ENCODE peak calls at places on chromosomes 2 and 18, in five cellular contexts. B is neural progenitor cell, R is fibroblast of pulmonary artery, F is RWPE2, L is IMR-90. O is an unnamed sample.

GRCh38 chr2:190477563-190478454 is 56.7 kb downstream of the NEMP2 start:
- DNase-seq in L (peak), F (no peak), B (no peak), R (no peak), O (peak)

GRCh38 chr2:238942080-238942761 is 94.3 kb downstream of the TWIST2 start:
- DNase-seq in L (no peak), B (no peak), R (no peak), F (no peak), O (no peak)

GRCh38 chr2:215370116-215370965 is 58.5 kb downstream of the ATIC start:
- DNase-seq in F (no peak), L (no peak), R (peak), B (no peak), O (peak)

GRCh38 chr2:112939425-112939824 is 28.5 kb downstream of the IL37 start:
- DNase-seq in L (no peak), F (no peak), R (no peak), B (no peak), O (no peak)

GRCh38 chr2:187008111-187008510 is 159.1 kb upstream of the ZSWIM2 start:
- DNase-seq in F (no peak), R (peak), L (peak), B (no peak), O (peak)

GRCh38 chr18:43161528-43161927 is 46.0 kb upstream of the RIT2 start:
- DNase-seq in R (peak), B (no peak), L (peak), F (no peak), O (peak)

GRCh38 chr2:168119519-168120141 is 127.8 kb downstream of the STK39 start:
- DNase-seq in B (peak), R (peak), L (peak), F (no peak), O (peak)

GRCh38 chr18:8052237-8052701 is 485.2 kb downstream of the PTPRM start:
- DNase-seq in F (no peak), R (peak), B (no peak), L (peak), O (peak)

GRCh38 chr2:217650716-217651360 is 352.0 kb downstream of the TNS1 start:
- DNase-seq in L (peak), F (no peak), B (peak), R (peak), O (peak)

GRCh38 chr2:41782306-41783158 is 265.3 kb upstream of the PKDCC start:
- DNase-seq in B (peak), F (no peak), R (peak), L (peak), O (peak)

GRCh38 chr2:10335046-10335840 is 32.5 kb downstream of the HPCAL1 start:
- DNase-seq in F (no peak), R (no peak), B (no peak), L (no peak), O (no peak)

GRCh38 chr2:142824756-142825155 is 52.7 kb upstream of the KYNU start:
- DNase-seq in B (no peak), L (peak), F (no peak), R (no peak), O (no peak)

GRCh38 chr2:23630111-23630480 is 245.1 kb downstream of the KLHL29 start:
- DNase-seq in R (no peak), B (no peak), L (no peak), F (no peak), O (no peak)

GRCh38 chr2:105926960-105927678 is 182.4 kb downstream of the NCK2 start:
- DNase-seq in B (no peak), R (no peak), F (no peak), L (no peak), O (no peak)

GRCh38 chr18:22703883-22704626 is 229.1 kb upstream of the RBBP8 start:
- DNase-seq in L (peak), R (peak), B (peak), F (no peak), O (peak)

GRCh38 chr2:109516445-109517117 is 97.2 kb downstream of the SEPTIN10 start:
- DNase-seq in F (no peak), L (peak), R (peak), B (peak), O (no peak)

GRCh38 chr2:105431367-105432088 is 32.7 kb upstream of the FHL2 start:
- DNase-seq in L (peak), F (no peak), B (no peak), R (peak), O (no peak)

GRCh38 chr2:158973511-158973956 is 5.1 kb downstream of the TANC1 start:
- DNase-seq in F (no peak), B (no peak), R (no peak), L (peak), O (peak)

GRCh38 chr2:127700527-127701192 is 637 bp upstream of the SFT2D3 start:
- DNase-seq in B (peak), L (no peak), R (no peak), F (no peak), O (no peak)

GRCh38 chr2:19942199-19942598 is 40.4 kb upstream of the TTC32 start:
- DNase-seq in R (peak), F (no peak), B (no peak), L (no peak), O (no peak)

GRCh38 chr18:50558157-50558556 is 1.7 kb upstream of the MAPK4 start:
- DNase-seq in B (no peak), L (no peak), R (no peak), F (no peak), O (no peak)

GRCh38 chr2:70391988-70392387 is 90.1 kb upstream of the FAM136A start:
- DNase-seq in L (peak), F (no peak), B (no peak), R (no peak), O (no peak)

GRCh38 chr2:34266908-34267697 is 668.0 kb upstream of the FAM98A start:
- DNase-seq in B (no peak), F (no peak), R (no peak), L (no peak), O (no peak)

GRCh38 chr18:36850527-36851201 is 21.7 kb downstream of the KIAA1328 start:
- DNase-seq in R (peak), F (no peak), B (no peak), L (peak), O (peak)

GRCh38 chr2:97908208-97908676 is 87.5 kb downstream of the TMEM131 start:
- DNase-seq in R (no peak), F (no peak), L (no peak), B (no peak), O (no peak)

GRCh38 chr2:66443977-66444855 is 9.3 kb downstream of the MEIS1 start:
- DNase-seq in R (peak), L (peak), B (peak), F (no peak), O (peak)

GRCh38 chr18:69567813-69568488 is 167.3 kb downstream of the DOK6 start:
- DNase-seq in F (no peak), L (no peak), R (peak), B (peak), O (no peak)

GRCh38 chr2:235523021-235523420 is 29.2 kb downstream of the AGAP1 start:
- DNase-seq in L (no peak), R (no peak), B (no peak), F (no peak), O (no peak)

GRCh38 chr2:8475349-8476045 is 206.4 kb upstream of the ID2 start:
- DNase-seq in L (no peak), F (no peak), R (no peak), B (peak), O (no peak)

GRCh38 chr2:176270100-176270750 is 983 bp downstream of the MTX2 start:
- DNase-seq in L (peak), F (no peak), R (no peak), B (no peak), O (no peak)

GRCh38 chr2:176272870-176273269 is 3.6 kb downstream of the MTX2 start:
- DNase-seq in L (no peak), B (no peak), R (no peak), F (no peak), O (no peak)

GRCh38 chr2:176268976-176269318 is 295 bp upstream of the MTX2 start:
- DNase-seq in R (no peak), L (no peak), B (no peak), F (no peak), O (no peak)

DNA sequence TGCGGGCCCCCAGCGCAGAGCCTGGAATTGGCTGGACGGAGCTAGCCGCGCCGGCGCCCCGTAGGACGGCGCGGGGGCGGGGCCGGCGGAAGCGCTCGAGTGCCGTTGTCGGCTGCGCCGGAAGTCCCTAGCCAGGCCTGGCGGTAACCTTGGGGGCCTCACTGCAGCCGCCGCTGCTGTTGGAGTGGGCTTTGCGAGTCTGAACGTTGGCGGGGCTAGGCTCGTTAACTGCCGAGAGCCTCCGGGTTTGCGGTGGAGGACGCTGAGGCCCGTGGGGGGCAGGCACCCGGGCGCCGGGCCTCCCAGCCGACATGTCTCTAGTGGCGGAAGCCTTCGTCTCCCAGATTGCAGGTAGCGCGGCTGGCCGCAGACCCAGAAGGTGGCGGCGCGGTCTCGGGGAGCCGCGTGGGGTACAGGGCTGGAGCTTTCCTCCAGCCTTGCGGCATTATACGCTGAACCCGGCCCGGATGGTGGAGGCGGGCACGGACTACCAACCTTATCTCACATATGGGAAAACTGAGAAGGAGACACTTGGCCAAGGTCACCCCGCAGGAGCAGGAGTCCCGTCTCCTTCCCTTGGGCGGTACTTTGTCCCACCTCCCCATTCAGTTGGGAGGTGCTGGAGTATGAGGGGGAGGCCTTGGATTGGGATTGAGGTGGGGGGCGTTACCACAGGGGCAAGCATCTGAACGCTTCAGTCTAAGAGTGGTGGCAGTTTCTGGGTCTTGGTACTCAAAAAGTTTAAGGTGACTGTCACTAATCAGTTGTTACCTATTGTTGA is at the start of gene MTX2:
- DNase-seq in B (peak), F (peak), L (peak), R (peak), O (peak)
- TF ChIP-seq CTCF in B (peak), F (no peak), L (no peak), R (no peak), O (no peak)

GRCh38 chr18:13176847-13177246 is 41.7 kb upstream of the LDLRAD4 start:
- DNase-seq in L (no peak), B (no peak), R (no peak), F (no peak), O (no peak)

GRCh38 chr18:13175754-13176210 is 42.8 kb upstream of the LDLRAD4 start:
- DNase-seq in F (no peak), R (no peak), B (no peak), L (no peak), O (no peak)

GRCh38 chr18:13178197-13178596 is 40.4 kb upstream of the LDLRAD4 start:
- DNase-seq in R (no peak), B (no peak), L (no peak), F (no peak), O (no peak)

GRCh38 chr18:13175266-13175665 is 43.3 kb upstream of the LDLRAD4 start:
- DNase-seq in F (no peak), L (no peak), R (no peak), B (no peak), O (no peak)

DNA sequence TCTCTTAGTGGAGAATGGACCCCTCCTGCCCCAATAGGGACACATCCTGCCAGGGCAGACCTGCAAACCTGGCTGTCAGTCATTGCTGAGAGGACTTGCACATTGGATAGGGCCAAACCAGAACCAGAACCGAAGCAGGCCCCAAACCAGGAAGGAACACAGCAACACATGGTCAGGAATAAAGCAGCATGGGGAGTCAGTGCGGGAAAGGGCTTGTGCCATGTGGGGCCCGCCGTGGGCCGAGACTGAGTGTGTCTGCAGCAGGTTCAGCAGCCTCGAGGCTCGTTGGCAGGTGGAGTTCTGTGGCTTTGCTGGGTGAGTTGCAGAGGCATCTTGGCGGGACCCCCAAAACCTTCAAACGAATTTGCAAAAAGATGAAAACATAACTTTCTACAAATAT is 45.0 kb upstream of the LDLRAD4 start:
- DNase-seq in L (no peak), B (no peak), F (no peak), R (no peak), O (no peak)
- H3K4me3 ChIP-seq in L (no peak), B (no peak), F (no peak), R (no peak), O (no peak)

GRCh38 chr18:49133112-49133511 is 182.3 kb upstream of the SMAD7 start:
- DNase-seq in L (no peak), F (no peak), B (no peak), R (no peak), O (no peak)
- TF ChIP-seq CTCF in L (no peak), F (no peak), B (no peak), R (no peak), O (no peak)

GRCh38 chr2:74119912-74120825 is 27.5 kb downstream of the BOLA3 start:
- DNase-seq in F (peak), L (peak), B (peak), R (peak), O (peak)

DNA sequence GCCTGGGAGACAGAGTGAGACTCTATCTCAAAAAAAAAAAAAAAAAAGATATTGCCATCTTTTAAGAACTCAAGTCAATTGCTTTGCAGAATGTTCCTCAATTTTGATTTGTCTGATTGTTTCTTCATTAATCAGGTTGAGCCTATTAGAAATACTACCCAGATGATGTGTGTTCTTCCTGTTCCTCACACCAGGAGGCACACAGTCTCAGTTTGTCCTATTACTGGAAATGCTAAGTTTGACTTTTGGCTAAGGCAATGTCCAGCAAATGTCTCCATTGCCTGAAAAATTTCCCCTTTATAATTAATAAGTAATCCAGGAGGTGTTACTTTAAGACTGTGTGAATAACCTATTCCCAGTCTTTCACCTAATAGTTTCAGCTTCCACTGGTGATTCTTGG is 28.4 kb downstream of the BOLA3 start:
- DNase-seq in R (peak), F (no peak), L (no peak), B (no peak), O (no peak)
- H3K4me3 ChIP-seq in R (no peak), F (peak), L (no peak), B (no peak), O (no peak)